ENCODE peak calls at places on chromosomes 2 and 18, in six cellular contexts. T is transverse colon, F is mucosa of descending colon, R is adrenal gland, P is sigmoid colon, H is adipocyte. L is an unnamed sample. For H3K4me1, the result is how much of the 10 kb centered on the place peaks cover.

GRCh38 chr2:64017811-64018714 is 1.2 kb downstream of the VPS54 start:
- DNase-seq in T (peak), F (no peak), R (peak), P (no peak), H (peak), L (peak)

GRCh38 chr2:218264773-218265601 is 4.2 kb downstream of the GPBAR1 start:
- DNase-seq in T (peak), F (peak), R (no peak), P (peak), H (no peak), L (peak)

GRCh38 chr18:34315953-34316352 is 91.2 kb upstream of the NOL4 start:
- DNase-seq in T (no peak), F (no peak), R (no peak), P (no peak), H (no peak), L (no peak)

GRCh38 chr18:3706279-3707097 is 256.5 kb downstream of the TGIF1 start:
- DNase-seq in T (no peak), F (no peak), R (peak), P (no peak), H (no peak), L (no peak)

GRCh38 chr2:230472619-230473018 is 56.6 kb downstream of the SP100 start:
- DNase-seq in T (no peak), F (no peak), R (no peak), P (no peak), H (peak), L (no peak)

GRCh38 chr2:143246815-143247744 is 117.9 kb downstream of the ARHGAP15 start:
- DNase-seq in T (peak), F (no peak), R (no peak), P (no peak), H (no peak), L (no peak)

GRCh38 chr2:96315400-96316071 is 9.6 kb upstream of the ITPRIPL1 start:
- DNase-seq in T (peak), F (no peak), R (no peak), P (no peak), H (peak), L (no peak)

GRCh38 chr18:25326231-25327042 is 25.5 kb downstream of the ZNF521 start:
- DNase-seq in T (no peak), F (no peak), R (no peak), P (no peak), H (peak), L (no peak)

GRCh38 chr2:179584760-179585159 is 276.7 kb downstream of the ZNF385B start:
- DNase-seq in T (no peak), F (no peak), R (no peak), P (no peak), H (no peak), L (no peak)

GRCh38 chr2:104844813-104845551 is 8.9 kb upstream of the POU3F3 start:
- DNase-seq in T (no peak), F (no peak), R (no peak), P (no peak), H (no peak), L (no peak)

GRCh38 chr2:104846955-104847820 is 6.7 kb upstream of the POU3F3 start:
- DNase-seq in T (no peak), F (no peak), R (no peak), P (no peak), H (no peak), L (no peak)

GRCh38 chr2:104847821-104848160 is 6.1 kb upstream of the POU3F3 start:
- DNase-seq in T (no peak), F (no peak), R (no peak), P (no peak), H (no peak), L (no peak)

GRCh38 chr2:104845552-104845931 is 8.4 kb upstream of the POU3F3 start:
- DNase-seq in T (no peak), F (no peak), R (no peak), P (no peak), H (no peak), L (no peak)

GRCh38 chr2:104846182-104846954 is 7.5 kb upstream of the POU3F3 start:
- DNase-seq in T (no peak), F (no peak), R (no peak), P (no peak), H (no peak), L (no peak)
- H3K4me1 ChIP-seq in T (under half), F (under half), R (under half), P (under half), H (under half), L (under half)

GRCh38 chr2:10343658-10344057 is 41.0 kb downstream of the HPCAL1 start:
- DNase-seq in T (no peak), F (no peak), R (no peak), P (no peak), H (no peak), L (no peak)

GRCh38 chr2:10342245-10342951 is 39.7 kb downstream of the HPCAL1 start:
- DNase-seq in T (no peak), F (no peak), R (no peak), P (no peak), H (peak), L (no peak)

GRCh38 chr2:10344105-10345066 is 41.7 kb downstream of the HPCAL1 start:
- DNase-seq in T (no peak), F (no peak), R (no peak), P (no peak), H (peak), L (no peak)

GRCh38 chr2:10345126-10345525 is 42.4 kb downstream of the HPCAL1 start:
- DNase-seq in T (no peak), F (no peak), R (peak), P (no peak), H (no peak), L (no peak)

DNA sequence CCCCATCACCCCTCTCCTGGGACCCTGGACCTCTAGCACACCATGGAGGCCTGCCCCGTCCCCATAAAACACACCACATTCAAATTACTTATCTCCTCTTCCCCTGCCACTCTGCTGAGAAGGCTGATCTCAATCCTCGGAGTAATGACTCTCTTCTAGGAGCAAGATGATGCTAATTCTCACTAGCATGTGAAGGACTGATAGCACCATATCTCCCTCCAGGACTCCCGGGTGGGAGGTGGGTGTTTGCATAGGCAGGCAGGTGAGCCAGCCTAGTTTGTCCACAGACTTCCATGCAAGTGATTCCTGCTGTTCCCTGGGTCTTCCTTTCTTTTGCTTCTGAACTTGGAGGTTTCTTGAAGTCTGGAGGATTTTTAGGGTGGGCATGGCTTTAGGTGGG is 40.5 kb downstream of the HPCAL1 start:
- DNase-seq in T (no peak), F (no peak), R (no peak), P (no peak), H (no peak), L (no peak)
- H3K4me1 ChIP-seq in T (under half), F (under half), R (under half), P (half or more), H (under half), L (under half)

DNA sequence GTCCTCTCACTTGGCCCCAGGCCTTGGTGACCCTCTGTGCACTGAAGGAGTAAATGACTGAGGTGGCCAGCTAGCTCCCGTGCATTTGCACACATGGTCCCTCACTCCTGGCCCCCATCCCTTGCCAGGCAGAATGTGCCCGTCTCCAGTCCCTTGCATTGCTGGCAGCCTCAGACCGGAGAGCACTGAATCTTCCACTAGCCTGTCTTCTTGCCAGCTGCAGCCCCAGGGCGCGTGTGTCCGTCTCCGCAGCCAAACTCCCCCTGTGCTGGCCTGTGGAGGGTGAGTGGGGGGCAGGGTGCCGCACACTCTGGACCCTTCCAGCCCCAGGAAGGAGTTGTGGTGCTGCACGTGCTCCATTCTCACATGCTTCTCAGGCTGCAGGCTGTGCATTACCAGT is 35.9 kb downstream of the INPP4A start:
- DNase-seq in T (no peak), F (no peak), R (no peak), P (peak), H (no peak), L (no peak)
- H3K4me1 ChIP-seq in T (under half), F (half or more), R (under half), P (half or more), H (under half), L (under half)

DNA sequence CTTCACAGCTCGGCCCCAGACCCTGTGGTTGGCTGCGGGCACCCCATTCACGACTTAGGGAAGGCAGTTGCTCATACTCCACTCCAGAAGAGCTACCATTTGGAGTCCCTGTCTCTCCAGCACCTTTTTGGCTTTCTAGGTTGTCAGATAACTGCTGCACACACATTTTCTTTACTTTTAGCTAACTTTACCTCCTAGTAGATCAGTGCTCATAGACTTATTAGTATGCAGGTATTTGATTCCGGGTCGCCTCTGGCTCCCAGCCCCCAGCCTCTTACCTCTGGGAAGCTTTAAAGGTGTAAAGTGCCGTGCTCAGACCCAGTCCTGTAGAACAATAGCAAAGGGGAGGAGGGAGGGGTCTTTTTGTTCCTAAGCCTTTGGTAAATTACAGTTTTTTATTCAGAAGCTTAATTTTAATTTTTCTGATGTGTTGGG is 102.9 kb downstream of the SPTBN1 start:
- DNase-seq in T (no peak), F (no peak), R (no peak), P (no peak), H (peak), L (no peak)
- H3K4me1 ChIP-seq in T (under half), F (under half), R (under half), P (half or more), H (half or more), L (under half)

GRCh38 chr2:160372585-160372984 is 121.0 kb downstream of the RBMS1 start:
- DNase-seq in T (no peak), F (no peak), R (no peak), P (no peak), H (no peak), L (no peak)

GRCh38 chr2:160371251-160372009 is 122.2 kb downstream of the RBMS1 start:
- DNase-seq in T (no peak), F (no peak), R (peak), P (no peak), H (no peak), L (no peak)

GRCh38 chr2:160375037-160375436 is 118.6 kb downstream of the RBMS1 start:
- DNase-seq in T (no peak), F (no peak), R (peak), P (no peak), H (peak), L (no peak)

GRCh38 chr2:160372010-160372356 is 121.6 kb downstream of the RBMS1 start:
- DNase-seq in T (no peak), F (no peak), R (no peak), P (no peak), H (no peak), L (no peak)

GRCh38 chr2:160373263-160374019 is 120.2 kb downstream of the RBMS1 start:
- DNase-seq in T (no peak), F (no peak), R (no peak), P (no peak), H (no peak), L (no peak)
- H3K4me1 ChIP-seq in T (half or more), F (under half), R (under half), P (half or more), H (half or more), L (under half)

DNA sequence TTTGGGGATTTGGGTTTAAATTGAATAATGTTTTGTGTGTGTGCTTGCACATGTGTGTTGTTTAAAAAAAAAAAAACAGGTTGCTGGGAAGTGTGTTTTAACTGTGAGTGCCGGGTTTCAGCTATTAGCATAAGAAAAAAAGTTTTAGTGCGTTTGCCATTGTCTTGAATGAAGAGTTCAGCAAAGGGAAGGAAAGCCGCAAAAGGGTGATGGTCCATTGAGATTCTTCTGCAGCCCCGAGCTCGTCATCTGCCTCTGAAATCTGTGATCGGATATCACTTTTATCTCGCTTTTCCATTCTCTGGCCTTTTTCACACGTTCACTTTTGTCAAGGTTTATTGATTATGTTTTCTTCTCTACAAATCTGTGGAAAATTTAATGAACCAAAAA is 4.7 kb downstream of the GLI2 start:
- DNase-seq in T (no peak), F (no peak), R (no peak), P (no peak), H (no peak), L (peak)
- H3K4me1 ChIP-seq in T (under half), F (under half), R (under half), P (under half), H (under half), L (under half)

DNA sequence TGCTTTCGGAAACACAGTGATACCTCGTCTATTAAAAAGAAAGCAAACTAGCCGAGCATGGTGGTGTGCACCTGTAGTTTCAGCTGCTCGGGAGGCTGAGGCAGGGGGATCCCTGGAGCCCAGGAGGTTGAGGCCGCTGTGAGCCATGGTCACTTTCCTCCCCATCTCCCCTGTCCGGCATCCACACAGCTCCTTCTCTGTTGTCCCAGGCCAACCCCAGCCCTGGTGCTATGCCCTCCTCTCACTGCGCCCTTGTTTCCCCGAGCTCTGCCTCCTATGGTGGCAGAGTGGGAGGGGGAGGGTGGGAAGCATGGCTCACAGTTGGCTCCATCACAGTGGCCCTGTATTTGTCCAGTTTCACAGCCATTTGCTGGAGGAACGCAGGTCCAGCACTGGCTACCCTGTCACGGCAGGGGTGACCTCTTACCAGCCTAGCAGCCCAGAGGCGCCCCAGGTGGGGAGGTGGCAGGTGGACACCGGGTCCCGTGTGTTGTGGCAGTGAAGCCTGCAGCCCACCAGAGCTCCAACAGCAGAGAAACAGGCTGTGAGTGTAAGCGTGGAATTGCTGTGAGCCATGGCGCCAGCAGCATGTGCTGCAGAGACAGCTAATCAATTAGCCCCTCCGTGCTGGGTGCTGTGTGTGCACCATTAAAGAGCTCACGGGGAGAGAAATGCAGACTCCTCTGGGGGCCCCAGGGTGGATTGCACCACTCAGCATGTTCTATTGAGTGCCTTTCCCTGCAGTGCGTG is 15.6 kb downstream of the RTP5 start:
- DNase-seq in T (no peak), F (no peak), R (no peak), P (no peak), H (no peak), L (no peak)
- H3K4me1 ChIP-seq in T (under half), F (under half), R (under half), P (under half), H (under half), L (under half)

GRCh38 chr2:197240018-197240712 is 70.4 kb downstream of the ANKRD44 start:
- DNase-seq in T (no peak), F (no peak), R (no peak), P (no peak), H (peak), L (no peak)

GRCh38 chr2:197240713-197241050 is 69.9 kb downstream of the ANKRD44 start:
- DNase-seq in T (no peak), F (no peak), R (no peak), P (no peak), H (no peak), L (no peak)

GRCh38 chr2:197237720-197238370 is 72.7 kb downstream of the ANKRD44 start:
- DNase-seq in T (no peak), F (no peak), R (no peak), P (no peak), H (no peak), L (no peak)

GRCh38 chr2:197241153-197241552 is 69.4 kb downstream of the ANKRD44 start:
- DNase-seq in T (no peak), F (no peak), R (no peak), P (no peak), H (no peak), L (no peak)

DNA sequence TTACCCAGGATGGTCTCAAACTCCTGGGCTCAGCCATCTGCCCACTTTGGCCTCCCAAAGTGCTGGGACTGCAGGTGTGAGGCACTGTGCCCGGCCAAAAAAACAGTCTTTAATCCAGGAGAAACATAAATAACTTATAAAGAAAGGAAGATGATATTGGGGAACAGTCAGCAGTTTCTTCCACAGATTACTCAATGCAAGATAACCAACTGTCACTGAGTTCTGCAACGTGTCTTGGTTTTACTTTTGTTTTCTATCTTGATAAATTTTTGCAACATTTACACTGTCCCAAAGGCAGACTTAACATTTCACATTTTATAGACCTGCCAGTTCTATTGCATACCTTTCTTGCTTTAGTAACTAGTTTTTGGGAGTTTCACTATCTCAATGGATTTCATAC is 71.1 kb downstream of the ANKRD44 start:
- DNase-seq in T (no peak), F (no peak), R (no peak), P (no peak), H (no peak), L (no peak)
- H3K4me1 ChIP-seq in T (under half), F (under half), R (under half), P (half or more), H (under half), L (under half)